ENCODE peak calls at places on chromosomes 5 and 9, in four cellular contexts. P is WTC11, J is K562, C is HepG2. G is an unnamed sample.

GRCh38 chr5:141785135-141785534 is 93.1 kb downstream of the PCDH1 start:
- DNase-seq in P (no peak), J (no peak), C (no peak), G (no peak)

GRCh38 chr5:36150676-36151433 is 832 bp downstream of the LMBRD2 start:
- DNase-seq in P (peak; percentile 54), J (peak; percentile 33), C (peak; percentile 62), G (peak; percentile 62)

GRCh38 chr9:108271646-108272349 is 584.0 kb downstream of the ACTL7B start:
- DNase-seq in P (no peak), J (no peak), C (peak; percentile 29), G (peak; percentile 46)

GRCh38 chr9:94743035-94743954 is 16.8 kb downstream of the AOPEP start:
- DNase-seq in P (no peak), J (no peak), C (no peak), G (no peak)

GRCh38 chr5:177610770-177611445 is 11.0 kb downstream of the B4GALT7 start:
- DNase-seq in P (no peak), J (no peak), C (no peak), G (no peak)

GRCh38 chr5:13625616-13626198 is 318.8 kb downstream of the DNAH5 start:
- DNase-seq in P (no peak), J (no peak), C (no peak), G (no peak)

GRCh38 chr9:79734989-79735779 is 163.4 kb downstream of the TLE4 start:
- DNase-seq in P (no peak), J (no peak), C (no peak), G (no peak)

GRCh38 chr9:79489241-79490000 is 82.3 kb upstream of the TLE4 start:
- DNase-seq in P (no peak), J (no peak), C (peak; percentile 62), G (no peak)

GRCh38 chr5:157570801-157571200 is 4.8 kb downstream of the ADAM19 start:
- DNase-seq in P (no peak), J (no peak), C (no peak), G (no peak)

GRCh38 chr9:22469928-22470544 is 23.4 kb downstream of the DMRTA1 start:
- DNase-seq in P (peak; percentile 32), J (no peak), C (peak; percentile 24), G (peak; percentile 56)

GRCh38 chr5:128036961-128037360 is 46.6 kb upstream of the SLC12A2 start:
- DNase-seq in P (no peak), J (no peak), C (no peak), G (no peak)

GRCh38 chr5:10761842-10762165 is 770 bp upstream of the DAP start:
- DNase-seq in P (no peak), J (no peak), C (no peak), G (no peak)

GRCh38 chr5:1521671-1522600 is 1.8 kb downstream of the LPCAT1 start:
- DNase-seq in P (peak; percentile 36), J (no peak), C (peak; percentile 21), G (peak; percentile 36)

GRCh38 chr9:38215465-38215864 is 146.4 kb upstream of the SHB start:
- DNase-seq in P (no peak), J (no peak), C (no peak), G (no peak)

GRCh38 chr5:73856972-73857371 is 231.0 kb downstream of the ARHGEF28 start:
- DNase-seq in P (no peak), J (no peak), C (no peak), G (no peak)

GRCh38 chr5:988316-988715 is 20.3 kb upstream of the NKD2 start:
- DNase-seq in P (no peak), J (no peak), C (no peak), G (no peak)

GRCh38 chr5:11494340-11494739 is 409.9 kb downstream of the CTNND2 start:
- DNase-seq in P (no peak), J (no peak), C (no peak), G (no peak)

GRCh38 chr5:24539625-24540024 is 105.2 kb downstream of the CDH10 start:
- DNase-seq in P (no peak), J (no peak), C (no peak), G (no peak)

GRCh38 chr5:155594270-155594669 is 580.7 kb downstream of the KIF4B start:
- DNase-seq in P (no peak), J (no peak), C (no peak), G (no peak)

GRCh38 chr9:93024986-93025630 is 33.4 kb upstream of the SUSD3 start:
- DNase-seq in P (no peak), J (no peak), C (no peak), G (no peak)

GRCh38 chr9:114893622-114894021 is 36.8 kb downstream of the TNFSF8 start:
- DNase-seq in P (no peak), J (no peak), C (no peak), G (no peak)

GRCh38 chr9:83981126-83981871 is 694 bp downstream of the RMI1 start:
- DNase-seq in P (no peak), J (no peak), C (no peak), G (no peak)

GRCh38 chr5:149392718-149393117 is 13.6 kb upstream of the IL17B start:
- DNase-seq in P (no peak), J (no peak), C (no peak), G (no peak)

GRCh38 chr9:111598730-111599091 is 736 bp downstream of the PTGR1 start:
- DNase-seq in P (no peak), J (no peak), C (peak; percentile 56), G (no peak)

GRCh38 chr5:143265995-143266394 is 137.5 kb downstream of the NR3C1 start:
- DNase-seq in P (no peak), J (no peak), C (no peak), G (no peak)

GRCh38 chr5:126794157-126794828 is 17.4 kb downstream of the LMNB1 start:
- DNase-seq in P (no peak), J (no peak), C (no peak), G (no peak)

GRCh38 chr5:95713960-95714710 is 17.0 kb upstream of the RHOBTB3 start:
- DNase-seq in P (no peak), J (no peak), C (no peak), G (no peak)

GRCh38 chr9:83477120-83477519 is 61.1 kb downstream of the FRMD3 start:
- DNase-seq in P (no peak), J (no peak), C (no peak), G (no peak)

GRCh38 chr9:114851301-114851700 is 45.5 kb upstream of the TNFSF15 start:
- DNase-seq in P (no peak), J (no peak), C (no peak), G (no peak)

GRCh38 chr5:172002310-172002709 is 4.1 kb downstream of the FBXW11 start:
- DNase-seq in P (no peak), J (peak; percentile 39), C (peak; percentile 38), G (peak; percentile 49)

GRCh38 chr5:169895876-169896275 is 84.4 kb downstream of the INSYN2B start:
- DNase-seq in P (no peak), J (no peak), C (no peak), G (no peak)

GRCh38 chr5:179294891-179295777 is 50.1 kb downstream of the ADAMTS2 start:
- DNase-seq in P (no peak), J (no peak), C (no peak), G (no peak)

GRCh38 chr5:128174951-128175350 is 91.4 kb downstream of the SLC12A2 start:
- DNase-seq in P (no peak), J (no peak), C (no peak), G (no peak)

GRCh38 chr5:110496276-110496675 is 230.2 kb downstream of the TMEM232 start:
- DNase-seq in P (no peak), J (no peak), C (no peak), G (no peak)

GRCh38 chr5:154223320-154223719 is 32.8 kb downstream of the GALNT10 start:
- DNase-seq in P (no peak), J (no peak), C (no peak), G (no peak)

GRCh38 chr5:38816083-38817030 is 29.5 kb upstream of the OSMR start:
- DNase-seq in P (no peak), J (no peak), C (no peak), G (no peak)

GRCh38 chr5:53963958-53964357 is 346.4 kb downstream of the ARL15 start:
- DNase-seq in P (no peak), J (no peak), C (peak; percentile 5), G (no peak)

GRCh38 chr5:59067976-59068651 is 485.2 kb downstream of the RAB3C start:
- DNase-seq in P (no peak), J (no peak), C (no peak), G (no peak)

GRCh38 chr9:101119206-101119819 is 90.8 kb downstream of the PLPPR1 start:
- DNase-seq in P (peak; percentile 85), J (peak; percentile 29), C (peak; percentile 57), G (peak; percentile 55)
- TF ChIP-seq SP1 in P (no peak), J (no peak), C (no peak), G (no peak)

DNA sequence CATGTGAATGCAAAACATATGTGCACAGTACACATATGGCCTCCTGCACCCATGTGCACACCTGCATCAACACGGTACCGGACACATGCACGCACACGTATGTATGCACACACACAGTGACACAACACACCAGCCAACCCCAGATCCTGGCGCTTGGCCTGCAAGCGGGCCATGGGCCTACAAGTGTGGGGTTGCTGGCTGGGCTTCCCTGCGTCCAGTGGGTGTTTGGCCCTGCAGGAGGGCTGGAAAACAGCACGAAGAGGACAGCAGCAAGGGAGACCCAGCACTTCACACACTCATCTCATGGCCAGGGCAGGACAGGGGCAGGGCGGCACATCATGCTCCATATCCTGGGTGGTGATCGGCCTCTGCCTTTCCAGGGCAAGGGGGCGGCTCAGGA is 77.7 kb downstream of the COL5A1 start:
- DNase-seq in P (no peak), J (no peak), C (no peak), G (no peak)
- TF ChIP-seq ELF4 in P (no peak), J (no peak), C (no peak), G (no peak)

DNA sequence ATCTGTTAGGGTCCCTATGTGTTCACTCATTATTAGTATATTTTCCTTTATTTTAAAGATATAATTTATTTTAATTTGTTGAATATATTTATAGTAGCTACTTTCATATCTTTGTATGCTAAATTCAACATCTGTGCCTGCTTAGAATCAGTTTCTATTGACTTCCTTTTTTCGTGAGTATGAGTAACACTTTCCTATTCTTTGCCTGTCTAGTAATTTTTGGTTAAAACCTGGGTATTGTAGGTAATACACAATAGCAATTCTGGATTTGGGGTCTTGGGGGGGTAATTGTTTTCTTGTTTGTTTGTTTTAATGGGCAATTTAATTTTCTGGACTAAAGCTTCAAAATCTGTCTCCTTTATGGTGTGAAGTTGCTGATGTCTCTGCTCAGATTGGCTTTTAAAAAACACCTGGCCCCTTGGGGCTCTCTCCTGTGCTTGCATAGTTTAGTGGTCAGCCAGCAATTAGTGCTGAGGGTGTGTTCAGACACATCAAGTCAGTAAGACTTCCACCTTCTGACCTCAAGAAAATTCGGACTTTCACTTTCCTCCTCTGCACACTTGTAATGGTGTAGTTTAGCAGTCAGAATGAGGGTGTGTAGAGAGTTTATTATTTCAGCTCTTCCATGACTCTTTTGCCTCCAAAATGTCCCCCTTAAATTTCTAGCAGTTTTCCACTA is 124.4 kb upstream of the MAP1B start:
- DNase-seq in P (no peak), J (no peak), C (no peak), G (no peak)
- TF ChIP-seq SP1 in P (no peak), J (no peak), C (no peak), G (no peak)

GRCh38 chr5:56552612-56553268 is 262.6 kb upstream of the MAP3K1 start:
- DNase-seq in P (no peak), J (no peak), C (no peak), G (no peak)

GRCh38 chr5:56561455-56561854 is 253.9 kb upstream of the MAP3K1 start:
- DNase-seq in P (no peak), J (no peak), C (no peak), G (no peak)

DNA sequence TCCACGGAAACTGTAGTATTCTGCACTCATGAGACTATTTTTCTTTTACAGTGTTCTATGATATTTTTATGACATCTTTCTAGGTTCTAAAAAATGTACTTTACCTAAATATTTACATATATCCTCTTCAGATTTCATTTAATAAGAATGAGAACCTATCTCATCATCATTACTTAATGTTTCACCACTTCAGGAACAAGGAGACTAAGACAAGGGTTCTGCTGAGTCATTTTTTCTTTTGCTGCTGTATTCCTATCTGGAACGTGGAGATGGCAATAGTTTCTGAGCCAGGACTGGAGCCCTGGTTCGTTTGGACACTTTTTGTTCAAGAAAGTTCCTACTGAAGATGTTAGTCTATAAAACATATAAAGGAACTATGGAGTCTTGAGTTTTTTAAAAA is 258.2 kb upstream of the MAP3K1 start:
- DNase-seq in P (no peak), J (no peak), C (no peak), G (no peak)
- TF ChIP-seq ELF4 in P (no peak), J (no peak), C (no peak), G (no peak)

G was measured in HEK293T.